ENCODE peak calls at places on chromosomes 1 and 21, in four cellular contexts. One of them, this sample, is unnamed.

GRCh38 chr1:47226121-47226977 is 5.7 kb downstream of the TAL1 start:
- DNase-seq in K562: no peak
- DNase-seq in WTC11: no peak
- DNase-seq in H1: no peak
- DNase-seq in this sample: no peak

GRCh38 chr21:28410264-28410663 is 582.4 kb downstream of the LTN1 start:
- DNase-seq in H1: no peak
- DNase-seq in WTC11: no peak
- DNase-seq in K562: no peak
- DNase-seq in this sample: no peak

GRCh38 chr1:234772345-234773147 is 162.6 kb upstream of the IRF2BP2 start:
- DNase-seq in WTC11: no peak
- DNase-seq in H1: peak
- DNase-seq in K562: peak
- DNase-seq in this sample: peak

GRCh38 chr1:13582713-13583443 is 754 bp upstream of the PDPN start:
- DNase-seq in H1: no peak
- DNase-seq in WTC11: peak
- DNase-seq in K562: no peak
- DNase-seq in this sample: no peak

GRCh38 chr1:243497939-243498681 is 242.3 kb downstream of the SDCCAG8 start:
- DNase-seq in H1: no peak
- DNase-seq in WTC11: no peak
- DNase-seq in K562: no peak
- DNase-seq in this sample: no peak

GRCh38 chr21:38351961-38352521 is 95.2 kb downstream of the KCNJ15 start:
- DNase-seq in K562: no peak
- DNase-seq in WTC11: no peak
- DNase-seq in H1: peak
- DNase-seq in this sample: no peak

GRCh38 chr1:233635765-233636502 is 22.0 kb downstream of the KCNK1 start:
- DNase-seq in H1: no peak
- DNase-seq in K562: peak
- DNase-seq in WTC11: peak
- DNase-seq in this sample: no peak

GRCh38 chr1:212635141-212635601 is 26.6 kb downstream of the ATF3 start:
- DNase-seq in H1: no peak
- DNase-seq in WTC11: no peak
- DNase-seq in K562: no peak
- DNase-seq in this sample: no peak

GRCh38 chr1:29784276-29785136 is 548.2 kb downstream of the PTPRU start:
- DNase-seq in K562: no peak
- DNase-seq in H1: no peak
- DNase-seq in WTC11: no peak
- DNase-seq in this sample: no peak

GRCh38 chr1:54247858-54248257 is 47.9 kb downstream of the MRPL37 start:
- DNase-seq in K562: no peak
- DNase-seq in WTC11: no peak
- DNase-seq in H1: no peak
- DNase-seq in this sample: no peak

GRCh38 chr1:54245501-54245900 is 45.5 kb downstream of the MRPL37 start:
- DNase-seq in K562: no peak
- DNase-seq in WTC11: no peak
- DNase-seq in H1: no peak
- DNase-seq in this sample: no peak

GRCh38 chr1:54244655-54245054 is 44.7 kb downstream of the MRPL37 start:
- DNase-seq in WTC11: no peak
- DNase-seq in H1: no peak
- DNase-seq in K562: no peak
- DNase-seq in this sample: no peak

GRCh38 chr1:54248966-54249365 is 49.0 kb downstream of the MRPL37 start:
- DNase-seq in WTC11: no peak
- DNase-seq in H1: no peak
- DNase-seq in K562: no peak
- DNase-seq in this sample: no peak

DNA sequence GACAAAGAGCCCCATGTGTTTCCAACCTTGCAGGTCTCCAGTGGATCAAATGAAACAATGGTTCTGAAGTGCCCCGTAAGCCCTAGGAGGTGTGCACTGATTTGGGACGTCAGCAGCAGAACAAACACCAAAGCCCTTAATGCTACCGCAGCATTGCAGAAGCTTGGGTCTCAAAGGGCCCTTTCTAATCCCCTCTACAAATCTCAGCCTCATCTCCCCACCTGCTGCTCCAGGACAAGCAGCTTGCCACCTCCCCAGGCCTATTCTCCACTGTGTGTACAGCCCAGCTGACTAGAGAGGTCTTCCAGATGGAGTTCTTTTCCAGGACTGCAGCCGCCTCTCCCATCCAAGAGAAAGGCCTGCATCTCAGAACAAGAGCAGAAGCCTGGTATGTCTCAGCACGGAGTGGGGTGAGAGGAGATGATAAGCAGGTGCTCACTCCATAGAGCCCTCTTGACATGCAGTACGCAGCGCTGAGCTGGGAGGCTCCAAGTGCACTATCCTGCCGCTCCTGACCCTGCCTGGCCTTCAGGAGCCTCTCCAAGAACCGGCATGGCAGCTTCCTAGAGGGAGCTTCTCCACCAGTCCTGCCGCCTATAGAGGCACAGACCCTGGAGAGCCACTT is 46.2 kb downstream of the MRPL37 start:
- DNase-seq in K562: no peak
- DNase-seq in H1: no peak
- DNase-seq in WTC11: no peak
- DNase-seq in this sample: no peak
- TF ChIP-seq ATF2 in K562: no peak
- TF ChIP-seq ATF2 in H1: no peak
- TF ChIP-seq ATF2 in WTC11: no peak
- TF ChIP-seq ATF2 in this sample: no peak

DNA sequence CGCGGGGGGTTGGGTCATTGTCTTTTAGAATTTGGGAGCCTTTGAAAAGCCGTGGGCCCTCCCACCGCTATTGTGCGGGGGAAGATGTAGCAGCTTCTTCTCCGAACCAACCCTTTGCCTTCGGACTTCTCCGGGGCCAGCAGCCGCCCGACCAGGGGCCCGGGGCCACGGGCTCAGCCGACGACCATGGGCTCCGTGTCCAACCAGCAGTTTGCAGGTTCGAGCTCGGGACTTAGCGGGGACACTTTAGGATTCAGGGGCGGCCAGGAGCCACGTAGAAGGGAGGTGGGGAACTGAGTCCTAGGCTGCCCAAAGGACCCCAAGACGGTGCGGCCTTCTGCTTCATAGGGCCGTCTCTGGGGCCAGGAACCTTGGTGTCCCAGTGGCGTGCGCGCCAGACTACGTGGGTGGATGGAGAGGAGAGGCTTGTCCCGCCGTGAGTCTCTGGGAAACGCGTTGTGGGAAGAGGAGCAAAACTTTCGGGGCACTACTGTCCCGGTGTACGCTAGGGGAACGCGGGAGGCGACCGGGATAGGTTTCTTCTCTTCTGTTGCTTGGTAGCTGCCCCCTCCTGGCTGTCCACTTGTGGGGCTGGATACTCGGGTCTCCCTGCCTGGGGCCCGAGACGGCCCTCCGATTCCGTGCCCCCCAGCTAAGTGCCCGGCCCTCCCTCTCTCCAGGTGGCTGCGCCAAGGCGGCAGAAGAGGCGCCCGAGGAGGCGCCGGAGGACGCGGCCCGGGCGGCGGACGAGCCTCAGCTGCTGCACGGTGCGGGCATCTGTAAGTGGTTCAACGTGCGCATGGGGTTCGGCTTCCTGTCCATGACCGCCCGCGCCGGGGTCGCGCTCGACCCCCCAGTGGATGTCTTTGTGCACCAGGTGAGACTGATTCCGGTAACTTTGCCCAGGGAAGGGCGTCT is at the start of gene LIN28A:
- DNase-seq in WTC11: peak
- DNase-seq in H1: no peak
- DNase-seq in K562: no peak
- DNase-seq in this sample: no peak
- TF ChIP-seq ATF2 in WTC11: no peak
- TF ChIP-seq ATF2 in H1: no peak
- TF ChIP-seq ATF2 in K562: no peak
- TF ChIP-seq ATF2 in this sample: no peak

GRCh38 chr1:998905-999796 is 746 bp downstream of the HES4 start:
- DNase-seq in K562: peak
- DNase-seq in H1: no peak
- DNase-seq in WTC11: no peak
- DNase-seq in this sample: no peak

GRCh38 chr1:1001631-1002300 is 1.9 kb upstream of the HES4 start:
- DNase-seq in WTC11: peak
- DNase-seq in K562: peak
- DNase-seq in H1: no peak
- DNase-seq in this sample: peak

GRCh38 chr1:999797-1000356 is at the start of gene HES4:
- DNase-seq in WTC11: peak
- DNase-seq in K562: peak
- DNase-seq in H1: no peak
- DNase-seq in this sample: peak

GRCh38 chr1:1000357-1001056 is 610 bp upstream of the HES4 start:
- DNase-seq in K562: peak
- DNase-seq in WTC11: peak
- DNase-seq in H1: no peak
- DNase-seq in this sample: peak

GRCh38 chr1:1001057-1001630 is 1.2 kb upstream of the HES4 start:
- DNase-seq in WTC11: no peak
- DNase-seq in K562: peak
- DNase-seq in H1: no peak
- DNase-seq in this sample: no peak
- TF ChIP-seq ATF2 in WTC11: no peak
- TF ChIP-seq ATF2 in K562: no peak
- TF ChIP-seq ATF2 in H1: peak
- TF ChIP-seq ATF2 in this sample: no peak

GRCh38 chr1:225554216-225554812 is 98.6 kb downstream of the ENAH start:
- DNase-seq in K562: peak
- DNase-seq in H1: no peak
- DNase-seq in WTC11: no peak
- DNase-seq in this sample: peak
- TF ChIP-seq ATF2 in K562: no peak
- TF ChIP-seq ATF2 in H1: no peak
- TF ChIP-seq ATF2 in WTC11: no peak
- TF ChIP-seq ATF2 in this sample: no peak

DNA sequence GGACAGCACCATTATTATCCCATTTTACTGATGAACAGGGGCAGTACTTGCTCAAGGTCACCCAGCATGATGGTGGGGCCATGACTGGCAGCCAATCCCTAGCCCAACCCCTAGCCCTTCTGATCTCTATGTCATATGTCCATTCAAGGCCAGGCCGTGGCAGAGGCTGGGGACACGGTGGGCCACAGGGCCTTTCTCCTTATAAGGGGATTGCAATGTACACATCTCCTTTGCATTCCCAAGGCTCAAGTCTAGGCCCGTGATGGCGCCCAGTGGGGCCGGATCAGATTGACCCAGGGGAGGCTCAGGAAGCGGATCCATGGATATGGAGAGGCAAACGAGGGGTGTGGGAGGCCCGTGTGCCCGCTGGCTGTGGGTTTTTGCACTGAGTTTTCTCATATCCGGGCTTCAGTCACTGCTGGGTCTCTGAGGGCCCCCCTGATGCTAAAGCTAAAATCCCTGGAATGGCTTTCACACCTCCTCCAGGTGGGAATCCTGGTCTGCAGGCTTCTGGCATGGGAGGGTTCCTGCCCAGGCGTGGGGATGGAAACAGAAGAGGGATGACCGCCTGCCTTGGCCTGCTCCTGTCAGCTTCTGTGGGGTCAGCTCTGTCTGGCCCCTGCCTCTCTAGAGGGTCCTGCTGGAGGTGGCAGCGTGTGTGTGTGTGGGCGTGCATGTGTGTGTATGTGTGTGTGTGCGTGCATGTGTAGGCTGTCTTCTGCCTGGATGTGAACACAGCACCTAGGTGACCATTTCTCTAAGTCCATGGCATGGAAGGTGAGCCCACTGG is 2.1 kb downstream of the MYOM3 start:
- DNase-seq in H1: no peak
- DNase-seq in WTC11: no peak
- DNase-seq in K562: no peak
- DNase-seq in this sample: no peak
- TF ChIP-seq ATF2 in H1: no peak
- TF ChIP-seq ATF2 in WTC11: no peak
- TF ChIP-seq ATF2 in K562: no peak
- TF ChIP-seq ATF2 in this sample: no peak

GRCh38 chr1:156922986-156923564 is 2.6 kb downstream of the LRRC71 start:
- DNase-seq in K562: no peak
- DNase-seq in H1: no peak
- DNase-seq in WTC11: no peak
- DNase-seq in this sample: no peak

GRCh38 chr1:156924478-156925153 is 4.2 kb downstream of the LRRC71 start:
- DNase-seq in H1: no peak
- DNase-seq in K562: peak
- DNase-seq in WTC11: no peak
- DNase-seq in this sample: no peak

GRCh38 chr1:156923565-156924477 is 3.4 kb downstream of the LRRC71 start:
- DNase-seq in WTC11: no peak
- DNase-seq in K562: peak
- DNase-seq in H1: no peak
- DNase-seq in this sample: no peak

GRCh38 chr1:156921053-156921529 is 659 bp downstream of the LRRC71 start:
- DNase-seq in K562: no peak
- DNase-seq in H1: no peak
- DNase-seq in WTC11: no peak
- DNase-seq in this sample: no peak

DNA sequence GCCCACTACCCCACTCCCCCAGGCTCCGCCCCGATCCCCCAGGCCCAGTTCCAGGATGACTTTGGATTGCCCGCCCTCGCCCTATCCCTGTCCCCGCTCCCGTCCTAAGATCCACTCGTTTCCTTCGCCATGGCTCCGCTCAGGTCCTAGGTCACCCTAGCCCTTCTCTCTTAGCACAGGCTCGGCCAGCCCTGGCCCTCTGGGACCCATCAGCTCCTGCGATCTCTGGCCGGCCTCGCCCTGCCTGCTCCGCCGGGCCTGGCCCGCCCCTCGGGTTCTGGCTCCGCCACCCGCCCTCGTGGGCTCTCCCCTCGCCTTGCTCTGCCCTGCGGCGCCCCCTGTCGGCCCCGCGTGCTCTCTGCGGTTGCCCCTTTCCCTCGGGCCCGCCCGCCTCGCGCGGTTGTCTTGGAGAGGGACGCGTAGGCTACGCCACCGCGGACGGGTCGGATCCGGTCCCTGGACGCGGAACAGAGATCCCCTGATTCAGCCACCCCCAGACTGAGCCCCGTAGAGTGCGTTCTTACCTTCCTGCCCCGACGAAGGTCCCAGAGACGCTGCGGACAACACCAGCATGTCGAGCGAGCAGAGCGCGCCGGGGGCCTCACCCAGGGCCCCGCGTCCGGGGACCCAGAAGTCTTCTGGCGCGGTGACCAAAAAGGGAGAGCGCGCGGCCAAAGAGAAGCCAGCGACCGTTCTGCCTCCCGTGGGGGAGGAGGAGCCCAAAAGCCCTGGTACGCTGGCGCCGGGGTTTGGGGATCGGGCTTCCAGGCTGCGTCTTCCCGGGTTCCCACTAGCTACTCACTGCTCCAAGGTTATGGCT is at the start of gene LRRC71:
- DNase-seq in H1: no peak
- DNase-seq in K562: peak
- DNase-seq in WTC11: peak
- DNase-seq in this sample: peak
- TF ChIP-seq ATF2 in H1: no peak
- TF ChIP-seq ATF2 in K562: no peak
- TF ChIP-seq ATF2 in WTC11: no peak
- TF ChIP-seq ATF2 in this sample: no peak